ENCODE peak calls at places on chromosome 3, in eight cellular contexts. Q, T, Y, K, W, S, B and V are unnamed samples.

GRCh38 chr3:138365253-138365555 is 16.8 kb downstream of the MRAS start:
- DNase-seq in Q (no peak), T (no peak), Y (no peak), K (no peak), W (no peak), S (no peak), B (no peak), V (no peak)

GRCh38 chr3:178439504-178439903 is 96.7 kb upstream of the KCNMB2 start:
- DNase-seq in Q (peak), T (no peak), Y (no peak), K (peak), W (peak), S (no peak), B (no peak), V (no peak)

GRCh38 chr3:4323246-4324027 is 20.3 kb downstream of the SETMAR start:
- DNase-seq in Q (no peak), T (no peak), Y (no peak), K (peak), W (no peak), S (no peak), B (no peak), V (no peak)

GRCh38 chr3:169699536-169700050 is 36.1 kb upstream of the MECOM start:
- DNase-seq in Q (no peak), T (no peak), Y (no peak), K (no peak), W (peak), S (no peak), B (peak), V (no peak)

GRCh38 chr3:10286596-10287295 is 6.0 kb downstream of the GHRL start:
- DNase-seq in Q (peak), T (peak), Y (peak), K (no peak), W (peak), S (no peak), B (peak), V (peak)

GRCh38 chr3:95923496-95924210 is 890.7 kb upstream of the EPHA6 start:
- DNase-seq in Q (peak), T (no peak), Y (no peak), K (peak), W (peak), S (no peak), B (no peak), V (no peak)

GRCh38 chr3:102233881-102234280 is 200.9 kb upstream of the ZPLD1 start:
- DNase-seq in Q (no peak), T (no peak), Y (no peak), K (no peak), W (no peak), S (peak), B (no peak), V (no peak)

GRCh38 chr3:178629430-178630178 is 93.4 kb downstream of the KCNMB2 start:
- DNase-seq in Q (no peak), T (no peak), Y (no peak), K (no peak), W (no peak), S (no peak), B (no peak), V (no peak)

GRCh38 chr3:45774581-45775505 is 21.5 kb downstream of the SLC6A20 start:
- DNase-seq in Q (no peak), T (no peak), Y (no peak), K (no peak), W (no peak), S (no peak), B (no peak), V (no peak)

GRCh38 chr3:185402561-185402960 is 39.6 kb downstream of the MAP3K13 start:
- DNase-seq in Q (no peak), T (no peak), Y (no peak), K (no peak), W (no peak), S (no peak), B (no peak), V (peak)

GRCh38 chr3:177330771-177331170 is 133.5 kb upstream of the TBL1XR1 start:
- DNase-seq in Q (no peak), T (no peak), Y (no peak), K (no peak), W (no peak), S (no peak), B (no peak), V (no peak)

GRCh38 chr3:123505820-123506219 is 56.9 kb upstream of the ADCY5 start:
- DNase-seq in Q (no peak), T (no peak), Y (no peak), K (no peak), W (no peak), S (no peak), B (no peak), V (no peak)

GRCh38 chr3:67000006-67000405 is 1.9 kb downstream of the KBTBD8 start:
- DNase-seq in Q (no peak), T (no peak), Y (no peak), K (peak), W (no peak), S (peak), B (no peak), V (no peak)

GRCh38 chr3:173894-174293 is 22.7 kb upstream of the CHL1 start:
- DNase-seq in Q (no peak), T (no peak), Y (no peak), K (no peak), W (no peak), S (peak), B (no peak), V (no peak)

GRCh38 chr3:139339219-139339906 is 4.5 kb upstream of the MRPS22 start:
- DNase-seq in Q (no peak), T (no peak), Y (no peak), K (peak), W (no peak), S (no peak), B (no peak), V (no peak)

GRCh38 chr3:71681224-71681668 is 44.0 kb downstream of the EIF4E3 start:
- DNase-seq in Q (peak), T (no peak), Y (peak), K (peak), W (peak), S (no peak), B (peak), V (no peak)

GRCh38 chr3:13214847-13215472 is 141.7 kb upstream of the IQSEC1 start:
- DNase-seq in Q (no peak), T (no peak), Y (no peak), K (no peak), W (no peak), S (no peak), B (no peak), V (no peak)

GRCh38 chr3:19931767-19932188 is 2.2 kb downstream of the EFHB start:
- DNase-seq in Q (peak), T (no peak), Y (no peak), K (peak), W (no peak), S (no peak), B (no peak), V (no peak)

GRCh38 chr3:6282920-6283319 is 578.0 kb upstream of the GRM7 start:
- DNase-seq in Q (no peak), T (no peak), Y (no peak), K (no peak), W (no peak), S (no peak), B (no peak), V (no peak)

GRCh38 chr3:127168271-127168670 is 24.7 kb upstream of the PRR23E start:
- DNase-seq in Q (no peak), T (no peak), Y (no peak), K (no peak), W (no peak), S (no peak), B (no peak), V (no peak)

GRCh38 chr3:194837457-194838135 is 151.9 kb downstream of the FAM43A start:
- DNase-seq in Q (no peak), T (no peak), Y (no peak), K (no peak), W (no peak), S (no peak), B (no peak), V (no peak)

GRCh38 chr3:196320110-196320509 is 2.1 kb upstream of the DYNLT2B start:
- DNase-seq in Q (no peak), T (no peak), Y (no peak), K (no peak), W (no peak), S (no peak), B (no peak), V (no peak)

GRCh38 chr3:152458725-152459515 is 190.2 kb downstream of the MBNL1 start:
- DNase-seq in Q (no peak), T (no peak), Y (no peak), K (no peak), W (no peak), S (no peak), B (no peak), V (no peak)

GRCh38 chr3:151037746-151038145 is 47.7 kb upstream of the MED12L start:
- DNase-seq in Q (peak), T (no peak), Y (peak), K (no peak), W (peak), S (no peak), B (no peak), V (no peak)

GRCh38 chr3:196774191-196774820 is 34.6 kb downstream of the PAK2 start:
- DNase-seq in Q (no peak), T (no peak), Y (no peak), K (no peak), W (peak), S (peak), B (peak), V (no peak)

GRCh38 chr3:126558336-126559071 is at the start of gene C3orf22:
- DNase-seq in Q (no peak), T (no peak), Y (no peak), K (no peak), W (no peak), S (no peak), B (no peak), V (peak)

GRCh38 chr3:43879166-43879565 is 188.4 kb downstream of the ABHD5 start:
- DNase-seq in Q (peak), T (no peak), Y (peak), K (peak), W (no peak), S (no peak), B (no peak), V (no peak)

GRCh38 chr3:15051531-15051930 is 13.6 kb downstream of the MRPS25 start:
- DNase-seq in Q (peak), T (peak), Y (peak), K (peak), W (peak), S (no peak), B (peak), V (peak)

GRCh38 chr3:112604536-112604935 is 36.4 kb downstream of the CCDC80 start:
- DNase-seq in Q (no peak), T (no peak), Y (no peak), K (no peak), W (peak), S (no peak), B (no peak), V (peak)

GRCh38 chr3:105177558-105177957 is 189.2 kb upstream of the ALCAM start:
- DNase-seq in Q (no peak), T (no peak), Y (no peak), K (no peak), W (no peak), S (no peak), B (no peak), V (peak)

GRCh38 chr3:32963871-32964270 is 12.4 kb downstream of the CCR4 start:
- DNase-seq in Q (no peak), T (no peak), Y (no peak), K (no peak), W (no peak), S (no peak), B (no peak), V (no peak)

GRCh38 chr3:64454179-64454578 is 228.9 kb upstream of the PRICKLE2 start:
- DNase-seq in Q (no peak), T (no peak), Y (no peak), K (no peak), W (no peak), S (no peak), B (no peak), V (no peak)

GRCh38 chr3:10519236-10519635 is 13.8 kb upstream of the ATP2B2 start:
- DNase-seq in Q (no peak), T (no peak), Y (no peak), K (no peak), W (no peak), S (no peak), B (no peak), V (no peak)

GRCh38 chr3:178405456-178405970 is 130.7 kb upstream of the KCNMB2 start:
- DNase-seq in Q (no peak), T (no peak), Y (no peak), K (no peak), W (no peak), S (no peak), B (no peak), V (no peak)

DNA sequence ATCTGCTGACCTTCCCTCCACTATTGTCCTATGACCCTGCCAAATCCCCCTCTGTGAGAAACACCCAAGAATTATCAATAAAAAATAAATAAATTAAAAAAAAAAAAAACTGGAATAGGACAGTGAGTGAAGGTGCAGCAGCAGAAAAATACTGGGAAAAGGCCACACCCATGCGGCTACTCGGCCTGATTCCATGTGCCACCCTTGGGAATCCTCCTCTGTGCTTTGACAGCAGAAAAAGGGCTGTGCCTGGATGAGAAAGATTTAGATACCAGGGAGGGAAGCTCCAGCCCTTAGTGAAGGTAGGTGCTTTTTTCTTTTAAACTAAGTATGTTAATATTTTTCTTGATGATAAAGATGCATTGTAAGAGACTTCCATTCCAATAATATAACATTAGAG is 107.8 kb downstream of the CTNNB1 start:
- DNase-seq in Q (no peak), T (no peak), Y (no peak), K (no peak), W (no peak), S (no peak), B (no peak), V (peak)
- TF ChIP-seq MAX in Q (no peak), T (no peak), Y (no peak), K (no peak), W (no peak), S (no peak), B (no peak), V (no peak)

DNA sequence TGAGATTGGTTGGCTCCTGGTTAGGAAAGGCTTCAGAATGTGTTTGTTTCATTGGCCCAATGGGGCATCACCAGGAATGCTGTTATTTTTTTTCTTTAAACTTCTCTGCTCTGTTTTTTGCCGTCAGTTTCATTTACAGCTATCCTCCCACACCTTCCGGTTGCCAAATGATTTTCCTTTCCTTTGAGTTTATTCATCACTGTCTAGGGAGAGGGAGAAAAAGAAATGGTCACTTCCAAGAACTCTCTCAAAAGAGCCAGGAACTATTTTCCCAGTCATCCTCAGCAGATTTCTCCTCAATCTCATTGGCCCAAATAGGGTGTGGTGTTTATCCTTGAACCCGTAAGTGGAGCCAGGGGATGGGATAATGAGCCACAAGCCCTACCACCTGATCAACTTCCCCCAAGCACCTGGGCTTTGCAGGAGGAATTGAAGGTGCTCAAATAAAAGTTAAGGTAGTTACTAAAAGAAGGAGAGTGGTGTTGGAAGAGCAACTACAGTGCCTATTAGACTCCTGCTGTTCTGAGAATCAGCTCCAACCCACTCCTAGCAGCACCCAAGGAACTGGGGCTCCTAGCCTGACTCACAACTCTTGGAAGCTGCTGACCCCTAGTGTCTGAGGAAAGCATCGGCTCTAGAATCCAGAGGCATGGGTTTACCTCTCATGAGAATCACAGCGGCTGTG is 183.8 kb upstream of the IL12A start:
- DNase-seq in Q (peak), T (peak), Y (peak), K (peak), W (peak), S (no peak), B (peak), V (peak)
- H3K27ac ChIP-seq in Q (peak), T (no peak), Y (no peak), K (no peak), W (peak), S (no peak), B (no peak), V (no peak)

GRCh38 chr3:24550588-24550987 is 55.9 kb upstream of the THRB start:
- DNase-seq in Q (peak), T (no peak), Y (no peak), K (no peak), W (no peak), S (no peak), B (no peak), V (no peak)

GRCh38 chr3:24551626-24552025 is 57.0 kb upstream of the THRB start:
- DNase-seq in Q (no peak), T (no peak), Y (no peak), K (no peak), W (no peak), S (no peak), B (no peak), V (no peak)

GRCh38 chr3:24541935-24542334 is 47.3 kb upstream of the THRB start:
- DNase-seq in Q (no peak), T (no peak), Y (no peak), K (no peak), W (no peak), S (no peak), B (no peak), V (no peak)

GRCh38 chr3:24548278-24548677 is 53.6 kb upstream of the THRB start:
- DNase-seq in Q (no peak), T (no peak), Y (no peak), K (no peak), W (no peak), S (no peak), B (no peak), V (no peak)

DNA sequence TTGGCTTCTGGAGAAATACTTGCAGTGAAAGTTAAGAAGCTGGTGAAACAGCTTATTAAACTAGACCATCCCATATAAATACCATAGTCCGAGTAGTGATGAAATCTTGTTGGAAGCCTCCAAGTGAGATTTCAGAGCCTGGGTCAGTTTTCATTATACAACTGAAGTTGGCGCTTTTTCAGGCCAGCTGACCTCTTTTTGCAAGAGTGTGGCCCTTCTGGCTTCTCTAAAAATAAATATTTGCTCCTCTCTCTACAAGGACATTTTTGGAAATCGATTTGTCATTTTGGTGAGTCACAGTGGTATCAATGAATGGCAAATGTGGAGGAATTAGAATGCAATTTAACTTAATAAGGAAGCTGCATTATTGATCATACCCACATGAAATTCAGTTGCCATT is 51.3 kb upstream of the THRB start:
- DNase-seq in Q (no peak), T (no peak), Y (no peak), K (no peak), W (no peak), S (no peak), B (peak), V (no peak)
- TF ChIP-seq MAX in Q (no peak), T (no peak), Y (no peak), K (no peak), W (no peak), S (no peak), B (no peak), V (no peak)

DNA sequence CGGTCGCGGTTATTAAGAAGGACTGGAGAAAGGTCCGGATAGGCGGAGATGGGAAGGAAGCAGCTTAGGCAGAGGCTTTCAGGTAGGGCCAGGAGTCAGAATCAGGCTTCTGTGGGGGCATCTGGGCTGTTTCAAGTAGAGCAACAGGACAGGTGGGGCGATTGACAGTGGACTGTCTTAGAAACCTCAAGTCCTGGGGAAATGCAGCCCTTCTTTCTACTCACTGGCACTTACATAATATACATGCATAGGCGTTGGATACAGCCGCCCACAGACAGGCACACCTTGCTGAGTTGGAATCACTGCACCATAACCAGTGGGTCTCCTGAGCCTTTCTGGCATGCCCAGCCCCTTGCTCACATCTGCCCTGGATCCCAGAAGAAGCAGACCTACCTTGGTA is 730 bp downstream of the MYD88 start:
- DNase-seq in Q (no peak), T (no peak), Y (no peak), K (no peak), W (no peak), S (no peak), B (no peak), V (no peak)
- H3K27ac ChIP-seq in Q (peak), T (no peak), Y (peak), K (peak), W (no peak), S (peak), B (peak), V (peak)

DNA sequence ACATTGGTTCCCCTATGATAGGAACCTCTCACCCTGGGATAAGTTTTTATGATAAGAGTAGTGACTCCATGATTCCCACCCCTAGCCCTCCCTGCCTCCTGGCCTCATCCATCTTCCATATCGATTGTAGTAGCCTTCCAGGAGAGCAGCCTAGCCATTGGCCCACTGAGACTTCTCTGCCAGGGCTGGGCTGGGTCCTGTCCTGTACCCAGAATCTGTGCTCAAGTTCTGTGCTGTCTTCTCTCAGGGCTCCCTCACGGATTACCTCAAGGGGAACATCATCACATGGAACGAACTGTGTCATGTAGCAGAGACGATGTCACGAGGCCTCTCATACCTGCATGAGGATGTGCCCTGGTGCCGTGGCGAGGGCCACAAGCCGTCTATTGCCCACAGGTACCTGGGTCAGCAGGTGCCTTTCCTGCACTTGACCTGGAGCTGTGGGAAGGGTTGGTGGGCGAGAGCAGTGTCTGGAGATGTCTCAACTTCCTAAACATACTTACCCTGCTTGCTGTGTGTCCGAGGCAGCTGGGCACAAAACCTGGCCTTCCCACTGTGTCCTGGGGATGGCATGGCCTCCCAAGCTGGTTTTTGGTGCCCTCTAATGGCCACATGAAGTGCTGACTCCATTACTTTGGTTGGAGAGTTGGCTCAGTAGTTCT is 16.6 kb upstream of the EXOG start:
- DNase-seq in Q (peak), T (peak), Y (no peak), K (peak), W (peak), S (no peak), B (peak), V (peak)
- TF ChIP-seq MAX in Q (no peak), T (no peak), Y (no peak), K (no peak), W (no peak), S (no peak), B (no peak), V (no peak)